ENCODE peak calls at places on chromosomes 11 and 22, in six cellular contexts. M is foreskin keratinocyte, R is WERI-Rb-1, P is mucosa of descending colon, J is fibroblast of lung, V is A549. B is an unnamed sample.

GRCh38 chr22:28750471-28750881 is 8.6 kb downstream of the HSCB start:
- DNase-seq in J (peak; percentile 87), M (no peak), V (no peak), R (no peak), P (no peak), B (no peak)

GRCh38 chr11:79011357-79011756 is 429.5 kb downstream of the TENM4 start:
- DNase-seq in R (no peak), P (no peak), M (no peak), J (no peak), V (no peak), B (no peak)

GRCh38 chr11:45803981-45804805 is 756 bp upstream of the SLC35C1 start:
- DNase-seq in V (peak; percentile 72), R (peak; percentile 53), M (peak; percentile 43), J (peak; percentile 55), P (peak; percentile 96), B (peak; percentile 95)

GRCh38 chr11:128212324-128212723 is 375.0 kb downstream of the ETS1 start:
- DNase-seq in M (no peak), V (no peak), J (no peak), P (no peak), R (no peak), B (no peak)

GRCh38 chr11:109730669-109731068 is 308.7 kb downstream of the C11orf87 start:
- DNase-seq in P (no peak), V (no peak), R (no peak), J (no peak), M (no peak), B (no peak)

GRCh38 chr11:108933630-108934029 is 268.8 kb downstream of the DDX10 start:
- DNase-seq in V (no peak), M (peak; percentile 33), J (no peak), P (no peak), R (no peak), B (no peak)

GRCh38 chr11:96267001-96267489 is 76.0 kb downstream of the MAML2 start:
- DNase-seq in V (no peak), M (no peak), P (no peak), R (no peak), J (no peak), B (no peak)

GRCh38 chr22:24977370-24978230 is 25.1 kb downstream of the KIAA1671 start:
- DNase-seq in R (no peak), J (peak; percentile 17), V (no peak), P (peak; percentile 67), M (peak; percentile 80), B (no peak)

GRCh38 chr22:45512363-45512762 is 9.7 kb downstream of the FBLN1 start:
- DNase-seq in V (no peak), R (no peak), J (no peak), M (no peak), P (no peak), B (no peak)

GRCh38 chr11:70630816-70631623 is 232.7 kb downstream of the CTTN start:
- DNase-seq in J (no peak), R (no peak), M (no peak), V (no peak), P (no peak), B (no peak)

GRCh38 chr11:55707029-55707428 is 45.0 kb downstream of the OR4C6 start:
- DNase-seq in P (no peak), R (no peak), J (peak; percentile 34), M (peak; percentile 30), V (peak; percentile 38), B (no peak)

GRCh38 chr11:46553746-46554204 is 40.0 kb downstream of the AMBRA1 start:
- DNase-seq in M (no peak), R (no peak), J (no peak), P (no peak), V (peak; percentile 79), B (no peak)

GRCh38 chr22:37186997-37187522 is 987 bp downstream of the C1QTNF6 start:
- DNase-seq in R (no peak), J (no peak), P (peak; percentile 34), M (peak; percentile 37), V (peak; percentile 36), B (peak; percentile 36)

GRCh38 chr22:27212617-27213177 is 555.3 kb downstream of the MIAT start:
- DNase-seq in V (peak; percentile 88), R (peak; percentile 70), M (peak; percentile 78), P (peak; percentile 40), J (peak; percentile 95), B (no peak)

GRCh38 chr22:46635756-46636155 is 15.6 kb downstream of the GRAMD4 start:
- DNase-seq in P (no peak), M (no peak), V (no peak), J (no peak), R (peak; percentile 55), B (no peak)

GRCh38 chr11:118234833-118235232 is 10.0 kb upstream of the JAML start:
- DNase-seq in R (no peak), J (no peak), P (no peak), V (no peak), M (no peak), B (no peak)

GRCh38 chr11:83583953-83584352 is 297.8 kb upstream of the CCDC90B start:
- DNase-seq in V (no peak), P (no peak), R (no peak), J (peak; percentile 34), M (peak; percentile 71), B (no peak)

GRCh38 chr11:86606849-86607481 is 65.5 kb downstream of the ME3 start:
- DNase-seq in J (no peak), R (no peak), V (peak; percentile 57), M (peak; percentile 34), P (no peak), B (no peak)

GRCh38 chr11:75341583-75341982 is 9.9 kb downstream of the ARRB1 start:
- DNase-seq in P (peak; percentile 50), V (no peak), R (no peak), J (no peak), M (no peak), B (no peak)

GRCh38 chr11:2151500-2152257 is 9.3 kb downstream of the INS start:
- DNase-seq in M (peak; percentile 47), J (peak; percentile 71), R (peak; percentile 76), V (peak; percentile 85), P (peak; percentile 82), B (no peak)

DNA sequence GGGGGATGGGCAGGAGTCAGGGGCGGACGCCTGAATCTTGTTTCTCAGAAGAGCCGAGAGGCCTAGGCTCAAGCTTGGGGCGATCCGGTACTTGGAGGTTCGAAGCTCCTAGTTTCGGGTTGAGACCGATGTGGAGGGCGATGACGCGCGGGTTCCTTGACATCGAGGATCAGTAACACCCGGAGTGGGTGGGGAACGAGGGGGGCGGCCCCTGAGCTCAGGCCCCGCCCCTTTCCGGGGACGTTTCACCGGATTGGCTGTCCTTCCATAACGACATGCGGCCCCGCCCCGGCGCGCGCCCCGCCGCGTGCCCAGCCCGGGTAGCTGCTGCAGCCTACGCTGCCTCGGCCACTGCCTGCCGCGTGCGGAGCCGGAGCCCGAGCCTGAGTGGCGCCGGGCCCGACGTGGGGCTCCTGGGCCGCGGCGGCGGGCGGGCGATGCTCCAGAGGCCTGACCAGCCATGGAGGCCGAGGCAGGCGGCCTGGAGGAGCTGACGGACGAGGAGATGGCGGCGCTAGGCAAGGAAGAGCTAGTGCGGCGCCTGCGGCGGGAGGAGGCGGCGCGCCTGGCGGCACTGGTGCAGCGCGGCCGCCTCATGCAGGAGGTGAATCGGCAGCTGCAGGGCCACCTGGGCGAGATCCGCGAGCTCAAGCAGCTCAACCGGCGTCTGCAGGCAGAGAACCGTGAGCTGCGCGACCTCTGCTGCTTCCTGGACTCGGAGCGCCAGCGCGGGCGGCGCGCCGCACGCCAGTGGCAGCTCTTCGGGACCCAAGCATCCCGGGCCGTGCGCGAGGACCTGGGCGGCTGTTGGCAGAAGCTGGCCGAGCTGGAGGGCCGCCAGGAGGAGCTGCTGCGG is at the start of gene CCDC85B:
- DNase-seq in R (peak; percentile 97), P (peak; percentile 99), V (peak; percentile 93), M (peak; percentile 90), J (peak; percentile 97), B (peak; percentile 98)
- TF ChIP-seq CTCF in R (peak; percentile 30), P (no peak), V (peak; percentile 22), M (peak; percentile 45), J (no peak), B (peak; percentile 63)

GRCh38 chr11:14356342-14356741 is 2.6 kb downstream of the RRAS2 start:
- DNase-seq in M (no peak), P (no peak), J (no peak), R (no peak), V (no peak), B (no peak)

GRCh38 chr11:14357843-14358728 is 897 bp downstream of the RRAS2 start:
- DNase-seq in P (peak; percentile 79), M (peak; percentile 60), R (peak; percentile 46), V (peak; percentile 76), J (peak; percentile 62), B (no peak)

GRCh38 chr11:14360976-14361375 is 2.0 kb upstream of the RRAS2 start:
- DNase-seq in P (no peak), J (no peak), R (no peak), V (no peak), M (peak; percentile 42), B (no peak)

GRCh38 chr11:14359573-14360031 is 619 bp upstream of the RRAS2 start:
- DNase-seq in M (no peak), P (no peak), J (no peak), R (no peak), V (no peak), B (no peak)

GRCh38 chr11:14358729-14359439 is at the start of gene RRAS2:
- DNase-seq in J (peak; percentile 69), V (peak; percentile 78), P (peak; percentile 84), M (peak; percentile 55), R (peak; percentile 78), B (no peak)
- TF ChIP-seq CTCF in J (no peak), V (no peak), P (no peak), M (peak; percentile 12), R (no peak), B (peak; percentile 39)

GRCh38 chr11:123302751-123303195 is 107.7 kb upstream of the CLMP start:
- DNase-seq in P (no peak), M (peak; percentile 24), V (peak; percentile 14), J (peak; percentile 18), R (no peak), B (no peak)
- TF ChIP-seq CTCF in P (no peak), M (peak; percentile 18), V (no peak), J (no peak), R (no peak), B (peak; percentile 63)

GRCh38 chr11:126440792-126441514 is 85.5 kb downstream of the ST3GAL4 start:
- DNase-seq in P (peak; percentile 85), V (peak; percentile 65), R (peak; percentile 94), M (peak; percentile 35), J (peak; percentile 66), B (no peak)
- TF ChIP-seq CTCF in P (peak; percentile 86), V (peak; percentile 82), R (peak; percentile 88), M (peak; percentile 92), J (peak; percentile 91), B (peak; percentile 97)

B was measured in chondrocyte.